ENCODE peak calls at places on chromosomes 6 and 20, in five cellular contexts. Q is H9, N is activated gamma-delta T cell treated with Interleukin-2 at 50 U/mL for 16 hours, B is HT1080, A is GM23248. H is an unnamed sample.

GRCh38 chr6:45555981-45556771 is 178.4 kb upstream of the SUPT3H start:
- DNase-seq in Q (no peak), N (no peak), B (no peak), A (peak; percentile 60), H (no peak)

GRCh38 chr6:170206317-170206621 is 84.6 kb downstream of the DLL1 start:
- DNase-seq in Q (no peak), N (no peak), B (no peak), A (no peak), H (no peak)

GRCh38 chr6:152595507-152595906 is 41.7 kb downstream of the SYNE1 start:
- DNase-seq in Q (no peak), N (no peak), B (no peak), A (peak; percentile 28), H (no peak)

GRCh38 chr6:2881358-2881885 is 21.7 kb downstream of the SERPINB9 start:
- DNase-seq in Q (no peak), N (no peak), B (no peak), A (no peak), H (no peak)

GRCh38 chr6:148497256-148497655 is 154.6 kb downstream of the SASH1 start:
- DNase-seq in Q (no peak), N (no peak), B (no peak), A (peak; percentile 95), H (no peak)

GRCh38 chr6:148414836-148415235 is 72.2 kb downstream of the SASH1 start:
- DNase-seq in Q (no peak), N (no peak), B (peak; percentile 77), A (peak; percentile 91), H (no peak)

GRCh38 chr6:76876922-76877553 is 586.3 kb downstream of the HTR1B start:
- DNase-seq in Q (peak; percentile 84), N (no peak), B (peak; percentile 14), A (peak; percentile 24), H (no peak)

GRCh38 chr20:23335521-23335920 is 15.1 kb upstream of the NXT1 start:
- DNase-seq in Q (no peak), N (no peak), B (no peak), A (no peak), H (peak; percentile 38)

GRCh38 chr6:150119256-150119655 is 23.6 kb upstream of the PPP1R14C start:
- DNase-seq in Q (no peak), N (no peak), B (no peak), A (peak; percentile 22), H (no peak)

GRCh38 chr6:82144007-82144851 is 103.3 kb downstream of the IBTK start:
- DNase-seq in Q (no peak), N (no peak), B (peak; percentile 96), A (peak; percentile 99), H (peak; percentile 48)

GRCh38 chr6:121851056-121851455 is 415.6 kb downstream of the GJA1 start:
- DNase-seq in Q (peak; percentile 74), N (no peak), B (no peak), A (peak; percentile 35), H (no peak)

GRCh38 chr6:35328108-35328723 is 14.1 kb upstream of the PPARD start:
- DNase-seq in Q (peak; percentile 27), N (no peak), B (no peak), A (no peak), H (no peak)

GRCh38 chr20:19817017-19817416 is 59.0 kb downstream of the RIN2 start:
- DNase-seq in Q (no peak), N (no peak), B (peak; percentile 97), A (peak; percentile 95), H (no peak)

GRCh38 chr20:63495771-63496403 is 3.0 kb downstream of the EEF1A2 start:
- DNase-seq in Q (peak; percentile 75), N (peak; percentile 76), B (no peak), A (peak; percentile 77), H (peak; percentile 84)

GRCh38 chr20:32277361-32278198 is at the start of gene KIF3B:
- DNase-seq in Q (peak; percentile 92), N (peak; percentile 84), B (peak; percentile 79), A (peak; percentile 95), H (peak; percentile 94)

GRCh38 chr6:163301721-163302635 is 112.5 kb upstream of the QKI start:
- DNase-seq in Q (no peak), N (no peak), B (no peak), A (no peak), H (no peak)

GRCh38 chr6:158488065-158488464 is 71.8 kb upstream of the TMEM181 start:
- DNase-seq in Q (no peak), N (no peak), B (peak; percentile 97), A (peak; percentile 98), H (no peak)

GRCh38 chr20:50859161-50859560 is 64.3 kb downstream of the BCAS4 start:
- DNase-seq in Q (no peak), N (no peak), B (no peak), A (no peak), H (no peak)

GRCh38 chr6:157312733-157313132 is 10.6 kb downstream of the TMEM242 start:
- DNase-seq in Q (no peak), N (no peak), B (no peak), A (peak; percentile 9), H (no peak)

GRCh38 chr6:31031095-31031494 is 20.8 kb downstream of the MUC22 start:
- DNase-seq in Q (no peak), N (no peak), B (no peak), A (no peak), H (no peak)